ENCODE peak calls at places on chromosomes 5 and 9, in six cellular contexts. W, B, Q, R, X and T are unnamed samples.

GRCh38 chr5:20554001-20554400 is 566.0 kb upstream of the CDH18 start:
- DNase-seq in W (no peak), B (no peak), Q (no peak), R (no peak), X (no peak), T (no peak)

GRCh38 chr9:108056083-108056804 is 566.7 kb upstream of the KLF4 start:
- DNase-seq in W (no peak), B (no peak), Q (no peak), R (no peak), X (no peak), T (no peak)

GRCh38 chr9:97943308-97943855 is 5.4 kb upstream of the HEMGN start:
- DNase-seq in W (no peak), B (no peak), Q (no peak), R (no peak), X (no peak), T (no peak)

GRCh38 chr5:168039485-168040005 is 251.9 kb upstream of the WWC1 start:
- DNase-seq in W (no peak), B (no peak), Q (no peak), R (no peak), X (no peak), T (no peak)

GRCh38 chr9:70569070-70569772 is 154.8 kb upstream of the KLF9 start:
- DNase-seq in W (no peak), B (no peak), Q (no peak), R (no peak), X (no peak), T (no peak)

GRCh38 chr9:94918038-94918753 is 191.7 kb downstream of the AOPEP start:
- DNase-seq in W (no peak), B (peak; percentile 28), Q (no peak), R (no peak), X (no peak), T (no peak)

GRCh38 chr5:77082280-77082679 is 4.8 kb downstream of the ZBED3 start:
- DNase-seq in W (no peak), B (no peak), Q (no peak), R (no peak), X (no peak), T (no peak)

GRCh38 chr9:119289740-119290139 is 79.5 kb downstream of the BRINP1 start:
- DNase-seq in W (peak; percentile 62), B (peak; percentile 70), Q (peak; percentile 63), R (peak; percentile 20), X (no peak), T (peak; percentile 46)

GRCh38 chr9:136107155-136107952 is 11.3 kb downstream of the TMEM250 start:
- DNase-seq in W (peak; percentile 64), B (no peak), Q (no peak), R (no peak), X (peak; percentile 66), T (no peak)

GRCh38 chr5:140262839-140263238 is 40.1 kb downstream of the PFDN1 start:
- DNase-seq in W (no peak), B (no peak), Q (no peak), R (no peak), X (no peak), T (no peak)

GRCh38 chr9:133712221-133713100 is 25.7 kb downstream of the SARDH start:
- DNase-seq in W (peak; percentile 4), B (no peak), Q (no peak), R (no peak), X (no peak), T (peak; percentile 8)

GRCh38 chr5:154196955-154197652 is 6.6 kb downstream of the GALNT10 start:
- DNase-seq in W (peak; percentile 27), B (peak; percentile 30), Q (peak; percentile 23), R (peak; percentile 58), X (no peak), T (no peak)

GRCh38 chr5:62828757-62829156 is 250.1 kb downstream of the LRRC70 start:
- DNase-seq in W (no peak), B (no peak), Q (no peak), R (no peak), X (no peak), T (no peak)

GRCh38 chr9:75904364-75904763 is 13.9 kb downstream of the PCSK5 start:
- DNase-seq in W (no peak), B (no peak), Q (no peak), R (no peak), X (no peak), T (no peak)

GRCh38 chr9:137694962-137695875 is 76.4 kb downstream of the EHMT1 start:
- DNase-seq in W (peak; percentile 48), B (peak; percentile 48), Q (peak; percentile 64), R (peak; percentile 24), X (peak; percentile 76), T (peak; percentile 81)

GRCh38 chr5:58933891-58934628 is 351.2 kb downstream of the RAB3C start:
- DNase-seq in W (no peak), B (no peak), Q (no peak), R (no peak), X (no peak), T (no peak)

GRCh38 chr5:52015760-52016159 is 632.5 kb downstream of the ISL1 start:
- DNase-seq in W (no peak), B (peak; percentile 1), Q (no peak), R (no peak), X (no peak), T (no peak)

GRCh38 chr9:29769019-29769418 is 2195.7 kb upstream of the C9orf72 start:
- DNase-seq in W (no peak), B (no peak), Q (no peak), R (no peak), X (no peak), T (no peak)

GRCh38 chr5:123460296-123460729 is 37.1 kb upstream of the CEP120 start:
- DNase-seq in W (no peak), B (no peak), Q (peak; percentile 12), R (peak; percentile 45), X (no peak), T (no peak)

GRCh38 chr5:13809921-13810320 is 134.6 kb downstream of the DNAH5 start:
- DNase-seq in W (no peak), B (no peak), Q (no peak), R (no peak), X (no peak), T (no peak)
- TF ChIP-seq CTCF in W (no peak), B (no peak), Q (no peak), R (no peak), X (no peak), T (no peak)

GRCh38 chr5:176181271-176181855 is 56.9 kb upstream of the SIMC1 start:
- DNase-seq in W (no peak), B (no peak), Q (no peak), R (no peak), X (no peak), T (no peak)

GRCh38 chr5:176180781-176181180 is 57.4 kb upstream of the SIMC1 start:
- DNase-seq in W (no peak), B (no peak), Q (no peak), R (no peak), X (no peak), T (no peak)

GRCh38 chr5:176180339-176180738 is 57.9 kb upstream of the SIMC1 start:
- DNase-seq in W (no peak), B (no peak), Q (no peak), R (no peak), X (no peak), T (no peak)

GRCh38 chr5:176176231-176176630 is 62.0 kb upstream of the SIMC1 start:
- DNase-seq in W (no peak), B (no peak), Q (no peak), R (no peak), X (no peak), T (no peak)

DNA sequence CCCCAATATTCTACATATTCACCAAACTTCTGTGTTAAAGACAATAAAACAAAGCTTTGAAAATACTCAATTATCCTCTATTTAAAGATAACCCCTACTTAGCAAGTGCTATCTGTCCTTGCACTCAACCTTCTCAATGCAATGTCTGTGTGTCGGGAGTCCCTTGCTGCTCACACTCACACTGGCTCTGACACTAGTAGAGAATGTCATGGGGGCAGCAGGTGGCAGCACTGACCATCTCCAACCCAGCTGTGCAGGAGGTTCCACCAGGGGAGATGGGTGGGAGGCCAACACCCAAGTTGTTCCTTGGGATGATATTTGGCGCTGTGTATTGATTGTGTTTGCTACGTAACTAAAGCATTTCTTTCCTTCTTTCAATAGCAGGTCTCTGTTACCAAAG is 59.4 kb upstream of the SIMC1 start:
- DNase-seq in W (no peak), B (peak; percentile 21), Q (no peak), R (no peak), X (no peak), T (no peak)
- TF ChIP-seq CTCF in W (peak; percentile 18), B (no peak), Q (no peak), R (no peak), X (no peak), T (no peak)

GRCh38 chr9:131421691-131422090 is 27.8 kb downstream of the PRRC2B start:
- DNase-seq in W (no peak), B (no peak), Q (no peak), R (no peak), X (peak; percentile 36), T (no peak)

GRCh38 chr9:131419716-131420115 is 25.8 kb downstream of the PRRC2B start:
- DNase-seq in W (no peak), B (no peak), Q (no peak), R (no peak), X (peak; percentile 48), T (no peak)

GRCh38 chr9:131423171-131423581 is 29.3 kb downstream of the PRRC2B start:
- DNase-seq in W (peak; percentile 72), B (no peak), Q (no peak), R (peak; percentile 89), X (peak; percentile 72), T (peak; percentile 68)

GRCh38 chr9:131420913-131421312 is 27.0 kb downstream of the PRRC2B start:
- DNase-seq in W (no peak), B (peak; percentile 72), Q (peak; percentile 44), R (no peak), X (peak; percentile 18), T (peak; percentile 35)

DNA sequence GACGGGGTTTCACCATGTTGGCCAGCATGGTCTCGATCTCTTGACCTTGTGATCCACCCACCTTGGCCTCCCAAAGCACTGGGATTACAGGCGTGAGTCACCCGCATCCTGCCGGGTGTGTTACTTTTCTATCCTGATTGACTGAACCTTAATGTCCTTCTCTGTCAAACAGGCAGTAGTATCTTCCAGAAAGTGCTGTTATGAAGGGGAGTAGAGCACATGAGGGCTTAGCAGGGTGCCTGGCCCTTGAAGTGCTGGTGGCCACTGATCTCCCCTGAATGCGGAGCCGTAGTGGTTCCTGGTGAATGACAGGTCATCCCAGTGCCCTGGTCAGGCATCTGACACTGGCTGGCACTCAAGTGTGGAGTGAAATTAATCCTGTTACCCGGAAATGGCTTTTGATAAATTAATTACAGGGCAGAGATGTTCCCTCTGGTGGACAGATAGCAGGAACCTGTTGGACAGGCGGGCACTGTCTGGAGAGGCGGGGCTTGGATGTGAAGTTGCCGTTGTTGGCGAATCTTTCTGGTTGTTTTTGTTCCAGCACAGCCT is 28.4 kb downstream of the PRRC2B start:
- DNase-seq in W (peak; percentile 58), B (no peak), Q (no peak), R (no peak), X (peak; percentile 61), T (no peak)
- TF ChIP-seq CTCF in W (peak; percentile 38), B (no peak), Q (no peak), R (peak; percentile 35), X (peak; percentile 44), T (no peak)

GRCh38 chr9:86175743-86176456 is 76.5 kb upstream of the GOLM1 start:
- DNase-seq in W (peak; percentile 18), B (no peak), Q (no peak), R (no peak), X (no peak), T (no peak)
- TF ChIP-seq CTCF in W (no peak), B (no peak), Q (no peak), R (no peak), X (no peak), T (no peak)